ENCODE peak calls at places on chromosome 9, in five cellular contexts. One of them, this sample, is unnamed.
A peak's percentile ranks its signal among the peaks of the same experiment; 100 is the strongest.

GRCh38 chr9:82613516-82613915 is 449.4 kb downstream of the RASEF start:
- DNase-seq in neural crest cell: no peak
- DNase-seq in activated CD4-positive, alpha-beta T cell treated with anti-CD3 and anti-CD28 coated beads, Interleukin-2, amount 50 U/mL, for 1 hour: no peak
- DNase-seq in NCI-H82: no peak
- DNase-seq in ELR: no peak
- DNase-seq in this sample: no peak

GRCh38 chr9:95511952-95512750 is 4.6 kb downstream of the PTCH1 start:
- DNase-seq in neural crest cell: no peak
- DNase-seq in activated CD4-positive, alpha-beta T cell treated with anti-CD3 and anti-CD28 coated beads, Interleukin-2, amount 50 U/mL, for 1 hour: no peak
- DNase-seq in NCI-H82: peak; percentile 70
- DNase-seq in ELR: peak; percentile 34
- DNase-seq in this sample: no peak

GRCh38 chr9:81822263-81822865 is 105.9 kb upstream of the SPATA31D4 start:
- DNase-seq in neural crest cell: no peak
- DNase-seq in activated CD4-positive, alpha-beta T cell treated with anti-CD3 and anti-CD28 coated beads, Interleukin-2, amount 50 U/mL, for 1 hour: no peak
- DNase-seq in NCI-H82: peak; percentile 99
- DNase-seq in ELR: no peak
- DNase-seq in this sample: no peak

GRCh38 chr9:69380811-69381210 is 55.8 kb downstream of the ENTREP1 start:
- DNase-seq in neural crest cell: no peak
- DNase-seq in activated CD4-positive, alpha-beta T cell treated with anti-CD3 and anti-CD28 coated beads, Interleukin-2, amount 50 U/mL, for 1 hour: no peak
- DNase-seq in NCI-H82: no peak
- DNase-seq in ELR: peak; percentile 37
- DNase-seq in this sample: no peak

GRCh38 chr9:126569036-126569435 is 44.7 kb upstream of the LMX1B start:
- DNase-seq in neural crest cell: no peak
- DNase-seq in activated CD4-positive, alpha-beta T cell treated with anti-CD3 and anti-CD28 coated beads, Interleukin-2, amount 50 U/mL, for 1 hour: no peak
- DNase-seq in NCI-H82: no peak
- DNase-seq in ELR: peak; percentile 73
- DNase-seq in this sample: no peak

GRCh38 chr9:971901-972511 is 4.4 kb upstream of the DMRT3 start:
- DNase-seq in neural crest cell: peak; percentile 43
- DNase-seq in activated CD4-positive, alpha-beta T cell treated with anti-CD3 and anti-CD28 coated beads, Interleukin-2, amount 50 U/mL, for 1 hour: no peak
- DNase-seq in NCI-H82: no peak
- DNase-seq in ELR: no peak
- DNase-seq in this sample: no peak

GRCh38 chr9:15837079-15837679 is 284.3 kb downstream of the CCDC171 start:
- DNase-seq in neural crest cell: peak; percentile 66
- DNase-seq in activated CD4-positive, alpha-beta T cell treated with anti-CD3 and anti-CD28 coated beads, Interleukin-2, amount 50 U/mL, for 1 hour: no peak
- DNase-seq in NCI-H82: peak; percentile 73
- DNase-seq in ELR: peak; percentile 76
- DNase-seq in this sample: no peak

GRCh38 chr9:3263698-3264097 is 262.1 kb downstream of the RFX3 start:
- DNase-seq in neural crest cell: no peak
- DNase-seq in activated CD4-positive, alpha-beta T cell treated with anti-CD3 and anti-CD28 coated beads, Interleukin-2, amount 50 U/mL, for 1 hour: no peak
- DNase-seq in NCI-H82: no peak
- DNase-seq in ELR: no peak
- DNase-seq in this sample: no peak

GRCh38 chr9:34059231-34059720 is 10.6 kb upstream of the UBAP2 start:
- DNase-seq in neural crest cell: no peak
- DNase-seq in activated CD4-positive, alpha-beta T cell treated with anti-CD3 and anti-CD28 coated beads, Interleukin-2, amount 50 U/mL, for 1 hour: no peak
- DNase-seq in NCI-H82: no peak
- DNase-seq in ELR: no peak
- DNase-seq in this sample: no peak

GRCh38 chr9:15333376-15333881 is 26.4 kb upstream of the TTC39B start:
- DNase-seq in neural crest cell: no peak
- DNase-seq in activated CD4-positive, alpha-beta T cell treated with anti-CD3 and anti-CD28 coated beads, Interleukin-2, amount 50 U/mL, for 1 hour: no peak
- DNase-seq in NCI-H82: no peak
- DNase-seq in ELR: no peak
- DNase-seq in this sample: no peak

GRCh38 chr9:438066-438465 is 223.4 kb downstream of the DOCK8 start:
- DNase-seq in neural crest cell: no peak
- DNase-seq in activated CD4-positive, alpha-beta T cell treated with anti-CD3 and anti-CD28 coated beads, Interleukin-2, amount 50 U/mL, for 1 hour: no peak
- DNase-seq in NCI-H82: no peak
- DNase-seq in ELR: no peak
- DNase-seq in this sample: no peak

GRCh38 chr9:134307674-134308638 is 18.3 kb upstream of the RXRA start:
- DNase-seq in neural crest cell: no peak
- DNase-seq in activated CD4-positive, alpha-beta T cell treated with anti-CD3 and anti-CD28 coated beads, Interleukin-2, amount 50 U/mL, for 1 hour: no peak
- DNase-seq in NCI-H82: no peak
- DNase-seq in ELR: no peak
- DNase-seq in this sample: no peak

GRCh38 chr9:109064963-109065701 is 51.8 kb upstream of the CTNNAL1 start:
- DNase-seq in neural crest cell: no peak
- DNase-seq in activated CD4-positive, alpha-beta T cell treated with anti-CD3 and anti-CD28 coated beads, Interleukin-2, amount 50 U/mL, for 1 hour: no peak
- DNase-seq in NCI-H82: no peak
- DNase-seq in ELR: peak; percentile 94
- DNase-seq in this sample: no peak

GRCh38 chr9:129964901-129965734 is 77.9 kb downstream of the FNBP1 start:
- DNase-seq in neural crest cell: no peak
- DNase-seq in activated CD4-positive, alpha-beta T cell treated with anti-CD3 and anti-CD28 coated beads, Interleukin-2, amount 50 U/mL, for 1 hour: no peak
- DNase-seq in NCI-H82: no peak
- DNase-seq in ELR: peak; percentile 85
- DNase-seq in this sample: no peak

GRCh38 chr9:95333426-95333825 is 15.9 kb upstream of the FANCC start:
- DNase-seq in neural crest cell: no peak
- DNase-seq in activated CD4-positive, alpha-beta T cell treated with anti-CD3 and anti-CD28 coated beads, Interleukin-2, amount 50 U/mL, for 1 hour: no peak
- DNase-seq in NCI-H82: no peak
- DNase-seq in ELR: no peak
- DNase-seq in this sample: no peak

GRCh38 chr9:87812375-87813118 is 70.1 kb upstream of the SPATA31E1 start:
- DNase-seq in neural crest cell: no peak
- DNase-seq in activated CD4-positive, alpha-beta T cell treated with anti-CD3 and anti-CD28 coated beads, Interleukin-2, amount 50 U/mL, for 1 hour: no peak
- DNase-seq in NCI-H82: peak; percentile 24
- DNase-seq in ELR: peak; percentile 62
- DNase-seq in this sample: no peak

GRCh38 chr9:31590091-31590490 is 794.4 kb upstream of the ACO1 start:
- DNase-seq in neural crest cell: no peak
- DNase-seq in activated CD4-positive, alpha-beta T cell treated with anti-CD3 and anti-CD28 coated beads, Interleukin-2, amount 50 U/mL, for 1 hour: no peak
- DNase-seq in NCI-H82: no peak
- DNase-seq in ELR: no peak
- DNase-seq in this sample: no peak

GRCh38 chr9:135928074-135928730 is 20.9 kb upstream of the CAMSAP1 start:
- DNase-seq in neural crest cell: no peak
- DNase-seq in activated CD4-positive, alpha-beta T cell treated with anti-CD3 and anti-CD28 coated beads, Interleukin-2, amount 50 U/mL, for 1 hour: no peak
- DNase-seq in NCI-H82: no peak
- DNase-seq in ELR: no peak
- DNase-seq in this sample: no peak

GRCh38 chr9:123248630-123249029 is 19.8 kb downstream of the STRBP start:
- DNase-seq in neural crest cell: no peak
- DNase-seq in activated CD4-positive, alpha-beta T cell treated with anti-CD3 and anti-CD28 coated beads, Interleukin-2, amount 50 U/mL, for 1 hour: no peak
- DNase-seq in NCI-H82: no peak
- DNase-seq in ELR: no peak
- DNase-seq in this sample: no peak

GRCh38 chr9:120711841-120712538 is 2.3 kb downstream of the MEGF9 start:
- DNase-seq in neural crest cell: no peak
- DNase-seq in activated CD4-positive, alpha-beta T cell treated with anti-CD3 and anti-CD28 coated beads, Interleukin-2, amount 50 U/mL, for 1 hour: no peak
- DNase-seq in NCI-H82: peak; percentile 19
- DNase-seq in ELR: peak; percentile 14
- DNase-seq in this sample: no peak

GRCh38 chr9:107274953-107275422 is 8.1 kb upstream of the RAD23B start:
- DNase-seq in neural crest cell: no peak
- DNase-seq in activated CD4-positive, alpha-beta T cell treated with anti-CD3 and anti-CD28 coated beads, Interleukin-2, amount 50 U/mL, for 1 hour: no peak
- DNase-seq in NCI-H82: no peak
- DNase-seq in ELR: peak; percentile 98
- DNase-seq in this sample: no peak

GRCh38 chr9:114413909-114414308 is 26.1 kb upstream of the AKNA start:
- DNase-seq in neural crest cell: no peak
- DNase-seq in activated CD4-positive, alpha-beta T cell treated with anti-CD3 and anti-CD28 coated beads, Interleukin-2, amount 50 U/mL, for 1 hour: no peak
- DNase-seq in NCI-H82: no peak
- DNase-seq in ELR: no peak
- DNase-seq in this sample: no peak

GRCh38 chr9:90991953-90992352 is 190.3 kb downstream of the SYK start:
- DNase-seq in neural crest cell: no peak
- DNase-seq in activated CD4-positive, alpha-beta T cell treated with anti-CD3 and anti-CD28 coated beads, Interleukin-2, amount 50 U/mL, for 1 hour: no peak
- DNase-seq in NCI-H82: no peak
- DNase-seq in ELR: no peak
- DNase-seq in this sample: no peak

This sample was measured in activated T-helper 2 cell treated with anti-CD3 and anti-CD28 coated beads, Interferon-gamma antibody, Interleukin-2, Interleukin-4, amounts not matched to agents 10 μg/mL and 5 μg/mL and 100 μg/mL, durations not matched to agents 14 hours and 24 hours and 36 hours.